ENCODE peak calls at places on chromosomes 7 and 10, in ten cellular contexts. P, R, I, L, N, A, E, Y, H and K are unnamed samples.

GRCh38 chr7:14507617-14508016 is 394.9 kb downstream of the DGKB start:
- DNase-seq in P (no peak), R (peak; percentile 93), I (no peak), L (no peak), N (no peak), A (peak; percentile 94), E (no peak), Y (no peak), H (no peak), K (no peak)

GRCh38 chr10:112223725-112224124 is 40.2 kb upstream of the GPAM start:
- DNase-seq in P (no peak), R (no peak), I (no peak), L (no peak), N (no peak), A (no peak), E (no peak), Y (peak; percentile 8), H (no peak), K (no peak)

GRCh38 chr10:79335470-79336235 is 11.6 kb upstream of the PPIF start:
- DNase-seq in P (peak; percentile 61), R (no peak), I (no peak), L (no peak), N (no peak), A (no peak), E (no peak), Y (no peak), H (no peak), K (no peak)

GRCh38 chr10:69906425-69906824 is 104.7 kb downstream of the COL13A1 start:
- DNase-seq in P (no peak), R (no peak), I (no peak), L (no peak), N (no peak), A (no peak), E (no peak), Y (no peak), H (no peak), K (no peak)

GRCh38 chr10:48364659-48365405 is 58.4 kb downstream of the MAPK8 start:
- DNase-seq in P (no peak), R (no peak), I (no peak), L (no peak), N (no peak), A (peak; percentile 50), E (no peak), Y (peak; percentile 89), H (no peak), K (no peak)

GRCh38 chr10:97255512-97256293 is 36.7 kb downstream of the ARHGAP19 start:
- DNase-seq in P (no peak), R (no peak), I (no peak), L (no peak), N (no peak), A (no peak), E (no peak), Y (no peak), H (no peak), K (no peak)

GRCh38 chr7:2996141-2996540 is 47.5 kb downstream of the CARD11 start:
- DNase-seq in P (no peak), R (no peak), I (no peak), L (no peak), N (no peak), A (no peak), E (no peak), Y (no peak), H (no peak), K (no peak)

GRCh38 chr7:19508821-19509220 is 200.0 kb downstream of the POLR1F start:
- DNase-seq in P (no peak), R (no peak), I (no peak), L (no peak), N (no peak), A (peak; percentile 7), E (no peak), Y (no peak), H (no peak), K (no peak)

GRCh38 chr10:50469778-50470193 is 154.0 kb downstream of the SGMS1 start:
- DNase-seq in P (peak; percentile 21), R (no peak), I (no peak), L (no peak), N (peak; percentile 33), A (no peak), E (no peak), Y (no peak), H (no peak), K (no peak)

GRCh38 chr10:30861217-30861616 is 170.4 kb downstream of the ZNF438 start:
- DNase-seq in P (no peak), R (no peak), I (no peak), L (no peak), N (no peak), A (no peak), E (no peak), Y (no peak), H (no peak), K (no peak)

GRCh38 chr10:30863516-30864210 is 168.0 kb downstream of the ZNF438 start:
- DNase-seq in P (no peak), R (no peak), I (no peak), L (no peak), N (no peak), A (no peak), E (no peak), Y (no peak), H (no peak), K (no peak)

GRCh38 chr10:30865141-30865926 is 166.3 kb downstream of the ZNF438 start:
- DNase-seq in P (no peak), R (no peak), I (no peak), L (no peak), N (no peak), A (no peak), E (no peak), Y (no peak), H (no peak), K (no peak)

GRCh38 chr10:30861976-30862375 is 169.7 kb downstream of the ZNF438 start:
- DNase-seq in P (no peak), R (no peak), I (no peak), L (no peak), N (no peak), A (no peak), E (no peak), Y (no peak), H (no peak), K (no peak)

GRCh38 chr10:30862486-30862885 is 169.2 kb downstream of the ZNF438 start:
- DNase-seq in P (no peak), R (no peak), I (peak; percentile 52), L (no peak), N (no peak), A (no peak), E (no peak), Y (no peak), H (no peak), K (no peak)
- H3K4me1 ChIP-seq in P (peaks cover 51% of the 10 kb centered on the region), R (no peaks in the 10 kb centered on the region), I (peaks cover 25% of the 10 kb centered on the region), L (no peaks in the 10 kb centered on the region), N (no peaks in the 10 kb centered on the region), A (no peaks in the 10 kb centered on the region), E (peaks cover 18% of the 10 kb centered on the region), Y (peaks cover 38% of the 10 kb centered on the region), H (no peaks in the 10 kb centered on the region), K (no peaks in the 10 kb centered on the region)

DNA sequence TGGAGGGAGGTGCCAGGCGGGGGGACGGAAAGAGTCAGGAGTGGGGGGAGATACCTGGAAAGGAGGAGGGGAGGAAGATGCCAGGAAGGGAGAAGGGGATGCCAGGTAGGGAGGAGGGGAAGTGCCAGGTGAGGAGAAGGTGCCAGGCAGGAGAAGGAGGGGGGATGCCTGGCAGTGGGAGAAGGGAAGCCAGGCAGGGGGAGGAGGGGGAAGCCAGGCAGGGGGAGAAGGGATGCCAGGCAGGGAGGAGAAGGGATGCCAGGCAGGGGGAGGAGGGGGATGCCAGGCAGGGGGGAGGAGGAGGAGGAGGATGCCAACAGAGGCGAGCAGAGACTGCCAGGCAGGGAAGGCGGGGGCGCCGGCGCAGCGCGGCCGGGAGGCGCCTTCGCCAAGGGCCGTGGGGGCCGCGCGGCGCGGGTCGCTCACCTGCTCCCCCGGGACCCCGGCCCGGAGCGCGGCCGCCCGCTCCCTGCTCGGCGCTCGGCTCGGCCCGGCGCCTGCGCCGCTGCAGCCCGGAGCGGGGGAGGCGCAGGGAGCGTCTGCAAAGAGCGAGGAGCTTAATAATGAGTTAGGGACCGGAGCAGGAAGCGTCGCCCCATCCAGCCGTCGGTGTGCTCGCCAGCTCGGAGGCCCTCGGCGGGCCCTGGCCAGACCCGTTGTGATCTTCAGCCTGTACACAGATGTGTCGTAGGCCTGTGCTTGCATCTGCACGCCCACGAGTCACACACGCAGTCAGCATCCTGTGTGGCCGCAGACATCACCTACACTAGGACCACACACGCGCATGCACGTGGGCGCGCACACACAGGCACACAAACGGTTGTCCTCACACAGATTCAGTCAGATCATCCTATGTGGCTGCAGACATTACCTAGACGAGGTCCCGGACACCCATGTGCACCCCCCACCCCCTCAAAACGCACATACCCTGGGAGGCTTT is 28.4 kb upstream of the SMARCD3 start:
- DNase-seq in P (no peak), R (peak; percentile 14), I (peak; percentile 57), L (peak; percentile 67), N (no peak), A (peak; percentile 58), E (peak; percentile 86), Y (peak; percentile 25), H (peak; percentile 61), K (peak; percentile 54)
- H3K27ac ChIP-seq in P (no peak overlapping the region), R (no peak overlapping the region), I (no peak overlapping the region), L (no peak overlapping the region), N (no peak overlapping the region), A (no peak overlapping the region), E (no peak overlapping the region), Y (no peak overlapping the region), H (no peak overlapping the region), K (no peak overlapping the region)

GRCh38 chr7:44380831-44381493 is 55.6 kb upstream of the CAMK2B start:
- DNase-seq in P (no peak), R (no peak), I (no peak), L (peak; percentile 25), N (no peak), A (no peak), E (no peak), Y (no peak), H (no peak), K (no peak)
- H3K4me1 ChIP-seq in P (peaks cover 23% of the 10 kb centered on the region), R (peaks cover 17% of the 10 kb centered on the region), I (peaks cover 71% of the 10 kb centered on the region), L (peaks cover 2% of the 10 kb centered on the region), N (no peaks in the 10 kb centered on the region), A (peaks cover 38% of the 10 kb centered on the region), E (no peaks in the 10 kb centered on the region), Y (peaks cover 69% of the 10 kb centered on the region), H (no peaks in the 10 kb centered on the region), K (no peaks in the 10 kb centered on the region)

GRCh38 chr10:80671847-80672246 is 134.1 kb downstream of the SH2D4B start:
- DNase-seq in P (no peak), R (no peak), I (no peak), L (no peak), N (no peak), A (no peak), E (no peak), Y (no peak), H (no peak), K (no peak)
- H3K27ac ChIP-seq in P (no peak overlapping the region), R (no peak overlapping the region), I (no peak overlapping the region), L (no peak overlapping the region), N (no peak overlapping the region), A (no peak overlapping the region), E (no peak overlapping the region), Y (no peak overlapping the region), H (no peak overlapping the region), K (no peak overlapping the region)

GRCh38 chr7:80725181-80725611 is 86.8 kb downstream of the CD36 start:
- DNase-seq in P (no peak), R (no peak), I (no peak), L (no peak), N (no peak), A (no peak), E (no peak), Y (no peak), H (no peak), K (no peak)
- H3K4me1 ChIP-seq in P (no peaks in the 10 kb centered on the region), R (peaks cover 25% of the 10 kb centered on the region), I (peaks cover 49% of the 10 kb centered on the region), L (peaks cover 11% of the 10 kb centered on the region), N (no peaks in the 10 kb centered on the region), A (peaks cover 31% of the 10 kb centered on the region), E (peaks cover 48% of the 10 kb centered on the region), Y (peaks cover 4% of the 10 kb centered on the region), H (no peaks in the 10 kb centered on the region), K (peaks cover 13% of the 10 kb centered on the region)